ENCODE peak calls at places on chromosomes 13 and 19, in six cellular contexts. One of them, this sample, is unnamed.
A peak's percentile ranks its signal among the peaks of the same experiment; 100 is the strongest.

GRCh38 chr19:17579523-17580244 is 24.2 kb downstream of the COLGALT1 start:
- DNase-seq in fibroblast of lung: peak; percentile 25
- DNase-seq in GM12878: no peak
- DNase-seq in mammary epithelial cell: peak; percentile 24
- DNase-seq in H9: peak; percentile 98
- DNase-seq in kidney: peak; percentile 72
- DNase-seq in this sample: peak; percentile 61

GRCh38 chr19:29676586-29676985 is 11.3 kb downstream of the PLEKHF1 start:
- DNase-seq in mammary epithelial cell: no peak
- DNase-seq in kidney: peak; percentile 46
- DNase-seq in H9: no peak
- DNase-seq in GM12878: no peak
- DNase-seq in fibroblast of lung: no peak
- DNase-seq in this sample: no peak

GRCh38 chr19:1874554-1875185 is 10.6 kb downstream of the ABHD17A start:
- DNase-seq in GM12878: no peak
- DNase-seq in fibroblast of lung: no peak
- DNase-seq in kidney: no peak
- DNase-seq in mammary epithelial cell: no peak
- DNase-seq in H9: no peak
- DNase-seq in this sample: no peak

GRCh38 chr19:32346901-32347300 is 1.5 kb downstream of the ZNF507 start:
- DNase-seq in H9: no peak
- DNase-seq in kidney: no peak
- DNase-seq in fibroblast of lung: no peak
- DNase-seq in mammary epithelial cell: no peak
- DNase-seq in GM12878: no peak
- DNase-seq in this sample: peak; percentile 31

GRCh38 chr19:15923702-15924101 is 10.6 kb downstream of the CYP4F11 start:
- DNase-seq in H9: no peak
- DNase-seq in mammary epithelial cell: no peak
- DNase-seq in GM12878: no peak
- DNase-seq in fibroblast of lung: no peak
- DNase-seq in kidney: no peak
- DNase-seq in this sample: no peak

GRCh38 chr13:98103942-98104880 is 38.7 kb upstream of the FARP1 start:
- DNase-seq in GM12878: no peak
- DNase-seq in kidney: no peak
- DNase-seq in H9: peak; percentile 36
- DNase-seq in fibroblast of lung: no peak
- DNase-seq in mammary epithelial cell: peak; percentile 9
- DNase-seq in this sample: no peak

GRCh38 chr13:112184851-112185371 is 118.0 kb downstream of the SOX1 start:
- DNase-seq in H9: no peak
- DNase-seq in GM12878: no peak
- DNase-seq in mammary epithelial cell: no peak
- DNase-seq in fibroblast of lung: no peak
- DNase-seq in kidney: no peak
- DNase-seq in this sample: no peak

GRCh38 chr19:1945899-1946298 is 4.9 kb downstream of the CSNK1G2 start:
- DNase-seq in H9: peak; percentile 90
- DNase-seq in kidney: peak; percentile 76
- DNase-seq in mammary epithelial cell: no peak
- DNase-seq in GM12878: no peak
- DNase-seq in fibroblast of lung: peak; percentile 7
- DNase-seq in this sample: peak; percentile 47

GRCh38 chr19:2962018-2962670 is 15.2 kb upstream of the TLE6 start:
- DNase-seq in fibroblast of lung: peak; percentile 53
- DNase-seq in H9: peak; percentile 62
- DNase-seq in mammary epithelial cell: peak; percentile 38
- DNase-seq in GM12878: peak; percentile 65
- DNase-seq in kidney: no peak
- DNase-seq in this sample: peak; percentile 90

GRCh38 chr19:13764821-13765394 is 586 bp downstream of the MRI1 start:
- DNase-seq in H9: no peak
- DNase-seq in mammary epithelial cell: no peak
- DNase-seq in GM12878: no peak
- DNase-seq in kidney: peak; percentile 83
- DNase-seq in fibroblast of lung: no peak
- DNase-seq in this sample: peak; percentile 56

GRCh38 chr19:42246143-42246868 is 3.9 kb upstream of the GSK3A start:
- DNase-seq in mammary epithelial cell: peak; percentile 57
- DNase-seq in kidney: peak; percentile 91
- DNase-seq in GM12878: no peak
- DNase-seq in fibroblast of lung: peak; percentile 81
- DNase-seq in H9: peak; percentile 74
- DNase-seq in this sample: peak; percentile 91

GRCh38 chr13:74987124-74987690 is 494.8 kb downstream of the TBC1D4 start:
- DNase-seq in fibroblast of lung: no peak
- DNase-seq in kidney: no peak
- DNase-seq in H9: no peak
- DNase-seq in mammary epithelial cell: no peak
- DNase-seq in GM12878: no peak
- DNase-seq in this sample: no peak

GRCh38 chr19:11479470-11480080 is 1.3 kb downstream of the ELAVL3 start:
- DNase-seq in kidney: no peak
- DNase-seq in fibroblast of lung: peak; percentile 15
- DNase-seq in H9: peak; percentile 92
- DNase-seq in mammary epithelial cell: no peak
- DNase-seq in GM12878: no peak
- DNase-seq in this sample: peak; percentile 28

GRCh38 chr19:11480081-11480926 is 542 bp downstream of the ELAVL3 start:
- DNase-seq in H9: no peak
- DNase-seq in mammary epithelial cell: no peak
- DNase-seq in kidney: peak; percentile 80
- DNase-seq in fibroblast of lung: no peak
- DNase-seq in GM12878: no peak
- DNase-seq in this sample: no peak

GRCh38 chr19:11482384-11483050 is 1.7 kb upstream of the ELAVL3 start:
- DNase-seq in mammary epithelial cell: peak; percentile 69
- DNase-seq in kidney: peak; percentile 95
- DNase-seq in fibroblast of lung: peak; percentile 55
- DNase-seq in GM12878: peak; percentile 50
- DNase-seq in H9: peak; percentile 89
- DNase-seq in this sample: peak; percentile 91

GRCh38 chr19:11481777-11482383 is 1.0 kb upstream of the ELAVL3 start:
- DNase-seq in fibroblast of lung: peak; percentile 80
- DNase-seq in GM12878: peak; percentile 54
- DNase-seq in mammary epithelial cell: peak; percentile 74
- DNase-seq in kidney: peak; percentile 93
- DNase-seq in H9: peak; percentile 97
- DNase-seq in this sample: peak; percentile 74

GRCh38 chr19:11480927-11481776 is at the start of gene ELAVL3:
- DNase-seq in GM12878: no peak
- DNase-seq in fibroblast of lung: no peak
- DNase-seq in mammary epithelial cell: no peak
- DNase-seq in kidney: no peak
- DNase-seq in H9: peak; percentile 67
- DNase-seq in this sample: no peak
- H3K9ac ChIP-seq in GM12878: no peak within 1 kb of the TSS
- H3K9ac ChIP-seq in fibroblast of lung: no peak within 1 kb of the TSS
- H3K9ac ChIP-seq in mammary epithelial cell: no peak within 1 kb of the TSS
- H3K9ac ChIP-seq in kidney: no peak within 1 kb of the TSS
- H3K9ac ChIP-seq in H9: no peak within 1 kb of the TSS
- H3K9ac ChIP-seq in this sample: no peak within 1 kb of the TSS

GRCh38 chr19:41218249-41218614 is 791 bp upstream of the AXL start:
- DNase-seq in fibroblast of lung: no peak
- DNase-seq in mammary epithelial cell: no peak
- DNase-seq in kidney: no peak
- DNase-seq in GM12878: no peak
- DNase-seq in H9: no peak
- DNase-seq in this sample: no peak

GRCh38 chr19:41221514-41222205 is 2.6 kb downstream of the AXL start:
- DNase-seq in fibroblast of lung: no peak
- DNase-seq in H9: no peak
- DNase-seq in kidney: no peak
- DNase-seq in GM12878: no peak
- DNase-seq in mammary epithelial cell: no peak
- DNase-seq in this sample: no peak

GRCh38 chr19:41218615-41219507 is at the start of gene AXL:
- DNase-seq in fibroblast of lung: peak; percentile 85
- DNase-seq in GM12878: no peak
- DNase-seq in kidney: peak; percentile 93
- DNase-seq in mammary epithelial cell: peak; percentile 95
- DNase-seq in H9: peak; percentile 91
- DNase-seq in this sample: peak; percentile 88

GRCh38 chr19:41222240-41222639 is 3.2 kb downstream of the AXL start:
- DNase-seq in fibroblast of lung: no peak
- DNase-seq in GM12878: no peak
- DNase-seq in kidney: no peak
- DNase-seq in H9: no peak
- DNase-seq in mammary epithelial cell: no peak
- DNase-seq in this sample: no peak

GRCh38 chr19:41219924-41220567 is 1.0 kb downstream of the AXL start:
- DNase-seq in GM12878: no peak
- DNase-seq in fibroblast of lung: peak; percentile 72
- DNase-seq in kidney: peak; percentile 80
- DNase-seq in H9: no peak
- DNase-seq in mammary epithelial cell: peak; percentile 14
- DNase-seq in this sample: peak; percentile 80
- H3K9ac ChIP-seq in GM12878: no peak overlapping the region
- H3K9ac ChIP-seq in fibroblast of lung: peak overlapping the region; percentile 77
- H3K9ac ChIP-seq in kidney: no peak overlapping the region
- H3K9ac ChIP-seq in H9: peak overlapping the region; percentile 41
- H3K9ac ChIP-seq in mammary epithelial cell: peak overlapping the region; percentile 85
- H3K9ac ChIP-seq in this sample: peak overlapping the region; percentile 87

GRCh38 chr19:11505032-11505503 is 571 bp downstream of the ZNF653 start:
- DNase-seq in H9: peak; percentile 99
- DNase-seq in GM12878: peak; percentile 89
- DNase-seq in mammary epithelial cell: peak; percentile 93
- DNase-seq in kidney: peak; percentile 99
- DNase-seq in fibroblast of lung: peak; percentile 92
- DNase-seq in this sample: peak; percentile 98

GRCh38 chr19:11505504-11506100 is at the start of gene ZNF653:
- DNase-seq in kidney: peak; percentile 98
- DNase-seq in mammary epithelial cell: peak; percentile 89
- DNase-seq in fibroblast of lung: peak; percentile 85
- DNase-seq in H9: peak; percentile 95
- DNase-seq in GM12878: peak; percentile 70
- DNase-seq in this sample: peak; percentile 98

GRCh38 chr19:11507370-11508078 is 1.9 kb upstream of the ZNF653 start:
- DNase-seq in GM12878: no peak
- DNase-seq in mammary epithelial cell: no peak
- DNase-seq in H9: no peak
- DNase-seq in kidney: no peak
- DNase-seq in fibroblast of lung: no peak
- DNase-seq in this sample: no peak

GRCh38 chr19:11506101-11506555 is 489 bp upstream of the ZNF653 start:
- DNase-seq in H9: no peak
- DNase-seq in fibroblast of lung: no peak
- DNase-seq in GM12878: no peak
- DNase-seq in kidney: no peak
- DNase-seq in mammary epithelial cell: no peak
- DNase-seq in this sample: no peak

DNA sequence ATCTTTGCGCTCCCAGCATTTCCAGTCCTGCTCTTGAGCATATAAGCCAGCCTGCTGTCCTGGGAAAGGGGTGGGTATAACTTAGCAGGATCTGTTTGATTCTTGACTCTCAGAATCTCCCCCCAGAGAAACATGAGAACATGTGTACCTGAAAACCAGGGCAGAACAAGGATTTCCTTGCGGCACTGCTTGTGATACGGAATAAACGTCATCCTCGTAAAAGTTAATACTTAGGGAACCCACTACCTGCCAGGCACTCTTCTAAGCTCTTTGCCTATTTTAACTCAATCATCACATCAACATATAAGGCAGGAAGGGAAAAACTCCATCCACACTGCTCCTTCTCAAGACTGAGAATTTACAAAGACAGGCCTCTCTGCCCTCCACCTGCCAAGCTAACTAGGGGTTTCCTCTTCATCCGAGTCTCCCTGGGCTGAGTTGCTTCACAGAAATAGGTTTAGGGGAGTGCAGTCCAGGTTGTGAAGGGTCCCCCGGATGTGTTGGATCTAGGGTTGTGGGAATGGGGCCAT is 1.1 kb downstream of the ZNF653 start:
- DNase-seq in H9: no peak
- DNase-seq in GM12878: no peak
- DNase-seq in mammary epithelial cell: no peak
- DNase-seq in fibroblast of lung: no peak
- DNase-seq in kidney: no peak
- DNase-seq in this sample: no peak
- H3K9ac ChIP-seq in H9: peak overlapping the region; percentile 31
- H3K9ac ChIP-seq in GM12878: peak overlapping the region; percentile 54
- H3K9ac ChIP-seq in mammary epithelial cell: peak overlapping the region; percentile 50
- H3K9ac ChIP-seq in fibroblast of lung: no peak overlapping the region
- H3K9ac ChIP-seq in kidney: no peak overlapping the region
- H3K9ac ChIP-seq in this sample: peak overlapping the region; percentile 33

GRCh38 chr19:9989504-9989903 is 20.8 kb downstream of the COL5A3 start:
- DNase-seq in GM12878: no peak
- DNase-seq in kidney: no peak
- DNase-seq in H9: no peak
- DNase-seq in fibroblast of lung: no peak
- DNase-seq in mammary epithelial cell: no peak
- DNase-seq in this sample: no peak
- H3K9ac ChIP-seq in GM12878: no peak overlapping the region
- H3K9ac ChIP-seq in kidney: no peak overlapping the region
- H3K9ac ChIP-seq in H9: no peak overlapping the region
- H3K9ac ChIP-seq in fibroblast of lung: no peak overlapping the region
- H3K9ac ChIP-seq in mammary epithelial cell: no peak overlapping the region
- H3K9ac ChIP-seq in this sample: no peak overlapping the region

GRCh38 chr19:43572172-43572588 is 3.1 kb downstream of the XRCC1 start:
- DNase-seq in fibroblast of lung: no peak
- DNase-seq in GM12878: no peak
- DNase-seq in H9: no peak
- DNase-seq in kidney: no peak
- DNase-seq in mammary epithelial cell: no peak
- DNase-seq in this sample: no peak
- H3K9ac ChIP-seq in fibroblast of lung: no peak overlapping the region
- H3K9ac ChIP-seq in GM12878: no peak overlapping the region
- H3K9ac ChIP-seq in H9: no peak overlapping the region
- H3K9ac ChIP-seq in kidney: no peak overlapping the region
- H3K9ac ChIP-seq in mammary epithelial cell: no peak overlapping the region
- H3K9ac ChIP-seq in this sample: no peak overlapping the region

This sample was measured in adipocyte.